ENCODE peak calls at places on chromosomes 11 and 22, in six cellular contexts. I is CD4-positive, CD25-positive, alpha-beta regulatory T cell; Q is tibial nerve; M is ovary; L is stomach; W is body of pancreas. D is an unnamed sample.

GRCh38 chr22:49502126-49502826 is 325.4 kb downstream of the BRD1 start:
- DNase-seq in L (no peak), W (no peak), M (no peak), Q (no peak), I (no peak), D (no peak)

GRCh38 chr11:65555693-65556231 is 2.4 kb downstream of the LTBP3 start:
- DNase-seq in Q (no peak), M (no peak), L (no peak), W (peak; percentile 43), I (no peak), D (no peak)

GRCh38 chr22:49019737-49020136 is 807.9 kb downstream of the BRD1 start:
- DNase-seq in M (peak; percentile 3), W (no peak), Q (no peak), I (no peak), L (no peak), D (no peak)

GRCh38 chr22:30444632-30445437 is 19.3 kb downstream of the MTFP1 start:
- DNase-seq in I (peak; percentile 45), W (peak; percentile 62), Q (peak; percentile 24), L (peak; percentile 67), M (peak; percentile 28), D (peak; percentile 77)

GRCh38 chr11:8167796-8168195 is 1.0 kb downstream of the RIC3 start:
- DNase-seq in M (no peak), I (no peak), W (no peak), L (no peak), Q (no peak), D (no peak)

GRCh38 chr11:102604011-102604410 is 21.1 kb downstream of the MMP20 start:
- DNase-seq in I (no peak), M (no peak), Q (no peak), W (no peak), L (no peak), D (no peak)

GRCh38 chr11:114317738-114318137 is 21.5 kb downstream of the NNMT start:
- DNase-seq in M (peak; percentile 63), W (no peak), I (no peak), L (no peak), Q (no peak), D (peak; percentile 62)

GRCh38 chr22:30204742-30205111 is 41.8 kb downstream of the LIF start:
- DNase-seq in W (no peak), L (peak; percentile 59), M (peak; percentile 73), I (no peak), Q (no peak), D (peak; percentile 67)

GRCh38 chr11:45025716-45026492 is 75.2 kb upstream of the TP53I11 start:
- DNase-seq in Q (peak; percentile 31), I (no peak), L (no peak), M (no peak), W (peak; percentile 59), D (peak; percentile 25)

GRCh38 chr11:95688015-95688414 is 101.6 kb downstream of the FAM76B start:
- DNase-seq in W (no peak), L (no peak), Q (no peak), M (no peak), I (no peak), D (no peak)

GRCh38 chr11:117045956-117046355 is 52.3 kb downstream of the SIK3 start:
- DNase-seq in L (no peak), M (no peak), I (no peak), W (no peak), Q (no peak), D (no peak)

GRCh38 chr11:2098691-2099522 is 40.3 kb downstream of the IGF2 start:
- DNase-seq in Q (no peak), M (peak; percentile 51), L (no peak), I (no peak), W (no peak), D (no peak)

GRCh38 chr22:37427128-37427710 is at the start of gene ELFN2:
- DNase-seq in L (peak; percentile 43), W (no peak), I (no peak), Q (no peak), M (peak; percentile 50), D (no peak)

GRCh38 chr11:125299821-125300220 is 135.3 kb downstream of the PKNOX2 start:
- DNase-seq in W (no peak), I (no peak), L (no peak), Q (no peak), M (no peak), D (no peak)

GRCh38 chr11:26936109-26936508 is 57.8 kb upstream of the FIBIN start:
- DNase-seq in M (no peak), W (no peak), Q (no peak), L (no peak), I (no peak), D (no peak)

GRCh38 chr11:111539426-111540113 is 950 bp upstream of the LAYN start:
- DNase-seq in I (peak; percentile 55), L (no peak), M (no peak), Q (no peak), W (no peak), D (no peak)

GRCh38 chr11:126925321-126926093 is 75.1 kb downstream of the KIRREL3 start:
- DNase-seq in Q (no peak), L (no peak), I (no peak), W (no peak), M (no peak), D (no peak)

GRCh38 chr11:1574256-1575242 is 2.5 kb upstream of the DUSP8 start:
- DNase-seq in W (peak; percentile 66), L (peak; percentile 69), M (peak; percentile 75), I (peak; percentile 65), Q (no peak), D (peak; percentile 82)

GRCh38 chr11:102115557-102115956 is 5.3 kb downstream of the YAP1 start:
- DNase-seq in I (no peak), L (no peak), M (no peak), W (peak; percentile 58), Q (no peak), D (no peak)

GRCh38 chr11:122020902-122021301 is 95.1 kb downstream of the BLID start:
- DNase-seq in M (no peak), W (no peak), Q (peak; percentile 54), I (no peak), L (no peak), D (peak; percentile 37)

GRCh38 chr11:45178890-45179663 is 32.6 kb downstream of the PRDM11 start:
- DNase-seq in L (no peak), W (no peak), Q (no peak), I (no peak), M (no peak), D (no peak)

GRCh38 chr11:19977941-19978340 is 182.3 kb downstream of the DBX1 start:
- DNase-seq in M (no peak), W (no peak), L (no peak), Q (no peak), I (no peak), D (no peak)

GRCh38 chr22:45351956-45352355 is 42.2 kb downstream of the FAM118A start:
- DNase-seq in L (no peak), W (no peak), Q (no peak), M (no peak), I (no peak), D (no peak)

GRCh38 chr11:19934828-19935259 is 222.2 kb downstream of the NAV2 start:
- DNase-seq in Q (peak; percentile 17), W (no peak), L (no peak), I (no peak), M (no peak), D (no peak)

GRCh38 chr11:84722583-84723108 is 904.5 kb downstream of the DLG2 start:
- DNase-seq in W (no peak), M (no peak), Q (no peak), L (no peak), I (no peak), D (no peak)

DNA sequence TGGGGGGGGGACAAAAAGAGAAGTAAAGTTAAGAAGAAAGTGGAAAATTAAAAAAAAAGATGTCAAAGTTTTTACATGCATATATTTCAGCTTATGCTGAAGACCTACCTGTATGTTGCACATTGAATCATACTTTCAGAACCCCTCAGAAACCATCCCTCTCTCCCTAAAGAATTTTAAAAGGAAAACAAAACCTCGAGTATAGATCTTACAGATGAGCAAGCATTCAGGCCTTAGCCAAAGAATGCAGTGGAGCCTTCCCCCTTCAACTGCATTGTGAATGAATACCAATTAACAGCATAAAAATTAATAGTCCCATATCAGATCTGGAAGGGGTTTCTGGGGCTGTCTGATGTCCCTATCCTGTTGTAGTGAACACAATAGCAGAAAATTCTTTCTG is 16.3 kb downstream of the KDELR3 start:
- DNase-seq in L (no peak), W (no peak), M (no peak), I (no peak), Q (no peak), D (no peak)
- H3K36me3 ChIP-seq in L (peaks cover 96% of the 10 kb centered on the region), W (peaks cover 53% of the 10 kb centered on the region), M (no peaks in the 10 kb centered on the region), I (peaks cover 81% of the 10 kb centered on the region), Q (peaks cover 3% of the 10 kb centered on the region), D (no peaks in the 10 kb centered on the region)

DNA sequence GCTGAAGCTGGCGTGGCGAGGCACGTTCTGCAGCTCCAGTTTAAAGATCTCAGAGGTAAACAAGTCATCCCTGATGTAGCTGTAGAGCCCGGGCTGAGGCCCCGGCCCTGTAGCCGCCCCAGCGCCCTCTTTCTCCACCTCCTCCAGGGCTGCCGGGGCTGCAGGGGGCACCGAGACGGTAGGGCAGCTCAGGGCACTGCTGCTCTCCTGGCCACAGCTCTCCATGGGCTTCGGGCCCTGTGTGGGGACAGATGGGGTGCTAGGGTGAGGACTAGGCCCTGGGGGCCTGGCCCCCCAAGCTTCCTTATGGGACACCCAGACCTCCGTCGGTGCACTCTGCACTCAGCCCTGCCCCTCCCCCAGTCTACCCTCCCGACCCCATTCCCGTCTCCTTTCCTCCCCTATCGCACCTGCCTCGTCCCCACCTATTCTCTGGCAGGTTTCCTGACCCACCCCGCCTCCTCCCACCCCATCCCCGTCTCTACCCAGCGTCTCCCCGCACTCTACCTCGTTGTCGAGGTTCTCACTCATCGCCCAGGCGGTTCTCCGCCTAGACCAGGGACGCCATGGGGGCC is 559 bp downstream of the RANBP1 start:
- DNase-seq in L (no peak), M (peak; percentile 67), I (no peak), Q (no peak), W (peak; percentile 38), D (no peak)
- H3K36me3 ChIP-seq in L (peaks cover 69% of the 10 kb centered on the region), M (no peaks in the 10 kb centered on the region), I (peaks cover 37% of the 10 kb centered on the region), Q (no peaks in the 10 kb centered on the region), W (peaks cover 8% of the 10 kb centered on the region), D (no peaks in the 10 kb centered on the region)

GRCh38 chr11:57305523-57305922 is 19.2 kb downstream of the TNKS1BP1 start:
- DNase-seq in I (no peak), Q (no peak), W (no peak), L (no peak), M (no peak), D (no peak)
- H3K36me3 ChIP-seq in I (no peaks in the 10 kb centered on the region), Q (peaks cover 6% of the 10 kb centered on the region), W (peaks cover 18% of the 10 kb centered on the region), L (peaks cover 65% of the 10 kb centered on the region), M (no peaks in the 10 kb centered on the region), D (no peaks in the 10 kb centered on the region)

GRCh38 chr22:25146906-25147754 is 52.5 kb upstream of the CRYBB3 start:
- DNase-seq in I (no peak), M (no peak), W (no peak), L (no peak), Q (no peak), D (no peak)
- H3K36me3 ChIP-seq in I (no peaks in the 10 kb centered on the region), M (no peaks in the 10 kb centered on the region), W (no peaks in the 10 kb centered on the region), L (no peaks in the 10 kb centered on the region), Q (no peaks in the 10 kb centered on the region), D (no peaks in the 10 kb centered on the region)

D was measured in testis.